ENCODE peak calls at places on chromosomes 7 and 10, in eight cellular contexts. F, U, G, P, C, Q, V and J are unnamed samples.
A peak's percentile ranks its signal among the peaks of the same experiment; 100 is the strongest.

GRCh38 chr7:98203261-98203963 is 7.8 kb upstream of the BHLHA15 start:
- DNase-seq in U (no peak), G (no peak), F (no peak), P (no peak), Q (peak; percentile 81), V (no peak), C (no peak), J (no peak)

GRCh38 chr10:132965411-132966057 is 23.2 kb upstream of the CFAP46 start:
- DNase-seq in Q (no peak), G (no peak), U (no peak), F (no peak), P (no peak), V (no peak), C (no peak), J (no peak)

GRCh38 chr7:92088266-92088665 is 46.0 kb downstream of the CYP51A1 start:
- DNase-seq in Q (no peak), P (no peak), V (no peak), C (no peak), F (no peak), G (no peak), U (no peak), J (no peak)

GRCh38 chr10:124743188-124744046 is 761 bp downstream of the FAM53B start:
- DNase-seq in F (no peak), G (peak; percentile 56), Q (peak; percentile 92), C (no peak), U (no peak), P (peak; percentile 46), V (peak; percentile 46), J (no peak)

GRCh38 chr7:81534996-81535395 is 234.9 kb downstream of the HGF start:
- DNase-seq in F (no peak), P (no peak), U (peak; percentile 55), G (no peak), Q (no peak), C (no peak), V (no peak), J (no peak)

GRCh38 chr7:121016976-121017375 is 28.5 kb downstream of the CPED1 start:
- DNase-seq in U (peak; percentile 87), F (no peak), P (no peak), V (no peak), G (no peak), Q (no peak), C (no peak), J (no peak)

GRCh38 chr10:35379226-35380137 is 43.2 kb downstream of the CCNY start:
- DNase-seq in Q (peak; percentile 89), C (no peak), U (peak; percentile 88), G (no peak), F (peak; percentile 32), V (no peak), P (no peak), J (no peak)

GRCh38 chr10:48526371-48526821 is 78.5 kb downstream of the ARHGAP22 start:
- DNase-seq in Q (no peak), P (no peak), V (peak; percentile 8), G (no peak), F (no peak), C (no peak), U (peak; percentile 92), J (no peak)

GRCh38 chr10:22251751-22252285 is 34.0 kb upstream of the EBLN1 start:
- DNase-seq in V (peak; percentile 49), F (peak; percentile 63), P (peak; percentile 64), Q (peak; percentile 92), U (no peak), G (peak; percentile 57), C (no peak), J (peak; percentile 59)

GRCh38 chr10:3807221-3807927 is 22.4 kb upstream of the KLF6 start:
- DNase-seq in P (no peak), C (no peak), F (no peak), G (no peak), V (no peak), Q (no peak), U (no peak), J (no peak)
- H3K4me1 ChIP-seq in P (no peaks in the 10 kb centered on the region), C (peaks cover 60% of the 10 kb centered on the region), F (peaks cover 61% of the 10 kb centered on the region), G (peaks cover 4% of the 10 kb centered on the region), V (peaks cover 69% of the 10 kb centered on the region), Q (peaks cover 94% of the 10 kb centered on the region), U (peaks cover 36% of the 10 kb centered on the region), J (peaks cover 37% of the 10 kb centered on the region)

DNA sequence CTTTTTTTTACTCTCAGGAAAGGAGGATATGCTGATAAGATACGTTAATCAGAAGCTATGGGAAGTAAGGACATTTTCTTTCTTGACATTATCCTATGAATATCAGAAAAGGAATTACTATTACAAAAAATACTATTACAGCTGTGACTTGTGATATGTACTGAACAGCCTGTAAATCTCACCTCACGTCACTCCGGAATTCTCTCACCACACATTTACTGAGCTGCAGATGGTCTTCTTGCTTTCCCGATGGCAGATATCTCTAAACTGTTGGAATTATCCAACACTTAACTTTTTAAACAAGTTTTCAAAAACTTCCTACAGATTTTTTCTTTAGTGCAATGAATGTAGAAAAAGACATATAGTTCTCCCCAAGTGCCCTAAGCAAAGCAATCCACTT is 313.4 kb downstream of the GPR37 start:
- DNase-seq in Q (no peak), U (peak; percentile 45), C (no peak), P (no peak), V (no peak), F (no peak), G (no peak), J (no peak)
- TF ChIP-seq POLR2A in Q (no peak), U (no peak), C (no peak), P (no peak), V (no peak), F (no peak), G (no peak), J (no peak)

DNA sequence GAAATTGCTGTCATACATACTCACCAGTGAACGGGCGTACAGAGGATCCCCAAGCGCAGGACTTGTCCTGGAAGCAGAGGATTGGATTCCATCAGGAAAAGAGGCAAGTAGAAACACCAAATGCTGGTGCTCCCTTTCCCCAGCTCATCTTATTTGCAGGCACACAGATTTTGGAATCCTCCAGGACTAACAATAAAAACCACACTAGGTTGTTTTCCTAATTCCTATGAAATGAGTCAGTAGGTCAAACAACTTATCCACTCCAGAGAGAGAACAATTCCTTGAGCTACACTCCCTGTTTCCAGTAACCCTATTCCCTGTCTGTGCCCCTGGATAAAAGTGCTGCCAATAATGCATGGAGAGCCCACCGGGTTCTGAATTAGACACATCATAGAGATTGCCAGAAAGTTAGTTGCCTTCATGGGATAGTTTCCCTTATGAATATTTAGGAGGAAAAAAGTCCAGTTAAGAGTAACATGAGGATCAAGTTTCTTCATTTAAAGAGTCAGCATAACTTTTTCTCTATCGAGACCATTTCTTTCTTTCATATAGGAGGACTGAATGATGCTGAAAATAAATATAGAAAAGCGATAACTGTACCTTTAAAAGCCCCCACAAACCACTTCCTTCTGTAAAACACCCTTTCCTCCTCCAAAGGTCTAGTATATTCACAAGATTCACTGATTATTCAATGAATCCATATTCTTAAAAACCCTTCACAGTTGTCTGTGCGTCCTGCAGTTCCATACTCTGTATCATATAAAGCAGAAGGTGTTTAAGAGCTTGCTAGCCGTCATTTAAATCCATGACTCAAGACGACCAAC is 178.3 kb upstream of the KLF14 start:
- DNase-seq in C (no peak), Q (no peak), F (no peak), V (no peak), U (peak; percentile 85), P (no peak), G (no peak), J (no peak)
- H3K4me1 ChIP-seq in C (peaks cover 90% of the 10 kb centered on the region), Q (peaks cover 89% of the 10 kb centered on the region), F (peaks cover 35% of the 10 kb centered on the region), V (peaks cover 66% of the 10 kb centered on the region), U (peaks cover 28% of the 10 kb centered on the region), P (peaks cover 13% of the 10 kb centered on the region), G (peaks cover 50% of the 10 kb centered on the region), J (no peaks in the 10 kb centered on the region)

GRCh38 chr7:103075337-103075918 is 488 bp downstream of the ARMC10 start:
- DNase-seq in F (peak; percentile 31), P (no peak), Q (peak; percentile 94), V (peak; percentile 58), U (peak; percentile 62), G (peak; percentile 65), C (no peak), J (peak; percentile 68)
- TF ChIP-seq POLR2A in F (no peak), P (no peak), Q (no peak), V (no peak), U (peak; percentile 41), G (no peak), C (no peak), J (peak; percentile 20)